ENCODE peak calls at places on chromosomes 16 and 17, in eight cellular contexts. One of them, this sample, is unnamed.

GRCh38 chr16:28168991-28169554 is 42.7 kb downstream of the XPO6 start:
- DNase-seq in mucosa of gallbladder: no peak
- DNase-seq in CD4-positive, CD25-positive, alpha-beta regulatory T cell: peak
- DNase-seq in naive thymus-derived CD4-positive, alpha-beta T cell: no peak
- DNase-seq in activated CD4-positive, alpha-beta T cell treated with anti-CD3 and anti-CD28 coated beads, Interleukin-2, amount 50 U/mL, for 24 hours: peak
- DNase-seq in tibial nerve: no peak
- DNase-seq in HuH-7.5: no peak
- DNase-seq in cardiac fibroblast: no peak
- DNase-seq in this sample: no peak

GRCh38 chr16:50234771-50235556 is 31.4 kb upstream of the ADCY7 start:
- DNase-seq in mucosa of gallbladder: no peak
- DNase-seq in CD4-positive, CD25-positive, alpha-beta regulatory T cell: no peak
- DNase-seq in naive thymus-derived CD4-positive, alpha-beta T cell: no peak
- DNase-seq in activated CD4-positive, alpha-beta T cell treated with anti-CD3 and anti-CD28 coated beads, Interleukin-2, amount 50 U/mL, for 24 hours: no peak
- DNase-seq in tibial nerve: no peak
- DNase-seq in HuH-7.5: no peak
- DNase-seq in cardiac fibroblast: peak
- DNase-seq in this sample: no peak

GRCh38 chr17:80565347-80566053 is 20.9 kb downstream of the RPTOR start:
- DNase-seq in mucosa of gallbladder: no peak
- DNase-seq in CD4-positive, CD25-positive, alpha-beta regulatory T cell: no peak
- DNase-seq in naive thymus-derived CD4-positive, alpha-beta T cell: no peak
- DNase-seq in activated CD4-positive, alpha-beta T cell treated with anti-CD3 and anti-CD28 coated beads, Interleukin-2, amount 50 U/mL, for 24 hours: no peak
- DNase-seq in tibial nerve: no peak
- DNase-seq in HuH-7.5: no peak
- DNase-seq in cardiac fibroblast: no peak
- DNase-seq in this sample: peak

GRCh38 chr17:32276217-32276616 is 10.6 kb downstream of the RHBDL3 start:
- DNase-seq in mucosa of gallbladder: no peak
- DNase-seq in CD4-positive, CD25-positive, alpha-beta regulatory T cell: no peak
- DNase-seq in naive thymus-derived CD4-positive, alpha-beta T cell: no peak
- DNase-seq in activated CD4-positive, alpha-beta T cell treated with anti-CD3 and anti-CD28 coated beads, Interleukin-2, amount 50 U/mL, for 24 hours: no peak
- DNase-seq in tibial nerve: no peak
- DNase-seq in HuH-7.5: no peak
- DNase-seq in cardiac fibroblast: no peak
- DNase-seq in this sample: no peak

GRCh38 chr17:1159781-1160180 is 20.0 kb downstream of the ABR start:
- DNase-seq in mucosa of gallbladder: no peak
- DNase-seq in CD4-positive, CD25-positive, alpha-beta regulatory T cell: no peak
- DNase-seq in naive thymus-derived CD4-positive, alpha-beta T cell: no peak
- DNase-seq in activated CD4-positive, alpha-beta T cell treated with anti-CD3 and anti-CD28 coated beads, Interleukin-2, amount 50 U/mL, for 24 hours: no peak
- DNase-seq in tibial nerve: no peak
- DNase-seq in HuH-7.5: no peak
- DNase-seq in cardiac fibroblast: no peak
- DNase-seq in this sample: no peak

GRCh38 chr16:58345574-58346354 is 46.5 kb upstream of the GINS3 start:
- DNase-seq in mucosa of gallbladder: no peak
- DNase-seq in CD4-positive, CD25-positive, alpha-beta regulatory T cell: no peak
- DNase-seq in naive thymus-derived CD4-positive, alpha-beta T cell: no peak
- DNase-seq in activated CD4-positive, alpha-beta T cell treated with anti-CD3 and anti-CD28 coated beads, Interleukin-2, amount 50 U/mL, for 24 hours: no peak
- DNase-seq in tibial nerve: no peak
- DNase-seq in HuH-7.5: no peak
- DNase-seq in cardiac fibroblast: peak
- DNase-seq in this sample: no peak

GRCh38 chr16:58378401-58378800 is 13.9 kb upstream of the GINS3 start:
- DNase-seq in mucosa of gallbladder: no peak
- DNase-seq in CD4-positive, CD25-positive, alpha-beta regulatory T cell: no peak
- DNase-seq in naive thymus-derived CD4-positive, alpha-beta T cell: no peak
- DNase-seq in activated CD4-positive, alpha-beta T cell treated with anti-CD3 and anti-CD28 coated beads, Interleukin-2, amount 50 U/mL, for 24 hours: no peak
- DNase-seq in tibial nerve: no peak
- DNase-seq in HuH-7.5: no peak
- DNase-seq in cardiac fibroblast: peak
- DNase-seq in this sample: no peak

GRCh38 chr17:15501282-15501681 is 33.9 kb upstream of the CDRT4 start:
- DNase-seq in mucosa of gallbladder: no peak
- DNase-seq in CD4-positive, CD25-positive, alpha-beta regulatory T cell: no peak
- DNase-seq in naive thymus-derived CD4-positive, alpha-beta T cell: no peak
- DNase-seq in activated CD4-positive, alpha-beta T cell treated with anti-CD3 and anti-CD28 coated beads, Interleukin-2, amount 50 U/mL, for 24 hours: no peak
- DNase-seq in tibial nerve: no peak
- DNase-seq in HuH-7.5: no peak
- DNase-seq in cardiac fibroblast: peak
- DNase-seq in this sample: no peak

GRCh38 chr16:31010539-31010938 is at the start of gene STX1B:
- DNase-seq in mucosa of gallbladder: no peak
- DNase-seq in CD4-positive, CD25-positive, alpha-beta regulatory T cell: peak
- DNase-seq in naive thymus-derived CD4-positive, alpha-beta T cell: peak
- DNase-seq in activated CD4-positive, alpha-beta T cell treated with anti-CD3 and anti-CD28 coated beads, Interleukin-2, amount 50 U/mL, for 24 hours: peak
- DNase-seq in tibial nerve: no peak
- DNase-seq in HuH-7.5: no peak
- DNase-seq in cardiac fibroblast: no peak
- DNase-seq in this sample: no peak

GRCh38 chr17:78935419-78936323 is 10.5 kb upstream of the TIMP2 start:
- DNase-seq in mucosa of gallbladder: peak
- DNase-seq in CD4-positive, CD25-positive, alpha-beta regulatory T cell: no peak
- DNase-seq in naive thymus-derived CD4-positive, alpha-beta T cell: no peak
- DNase-seq in activated CD4-positive, alpha-beta T cell treated with anti-CD3 and anti-CD28 coated beads, Interleukin-2, amount 50 U/mL, for 24 hours: no peak
- DNase-seq in tibial nerve: peak
- DNase-seq in HuH-7.5: no peak
- DNase-seq in cardiac fibroblast: peak
- DNase-seq in this sample: peak

GRCh38 chr16:75252946-75253911 is 1.8 kb upstream of the BCAR1 start:
- DNase-seq in mucosa of gallbladder: no peak
- DNase-seq in CD4-positive, CD25-positive, alpha-beta regulatory T cell: no peak
- DNase-seq in naive thymus-derived CD4-positive, alpha-beta T cell: no peak
- DNase-seq in activated CD4-positive, alpha-beta T cell treated with anti-CD3 and anti-CD28 coated beads, Interleukin-2, amount 50 U/mL, for 24 hours: no peak
- DNase-seq in tibial nerve: no peak
- DNase-seq in HuH-7.5: no peak
- DNase-seq in cardiac fibroblast: peak
- DNase-seq in this sample: no peak

GRCh38 chr16:70665806-70666735 is 19.7 kb downstream of the IL34 start:
- DNase-seq in mucosa of gallbladder: no peak
- DNase-seq in CD4-positive, CD25-positive, alpha-beta regulatory T cell: no peak
- DNase-seq in naive thymus-derived CD4-positive, alpha-beta T cell: no peak
- DNase-seq in activated CD4-positive, alpha-beta T cell treated with anti-CD3 and anti-CD28 coated beads, Interleukin-2, amount 50 U/mL, for 24 hours: no peak
- DNase-seq in tibial nerve: no peak
- DNase-seq in HuH-7.5: no peak
- DNase-seq in cardiac fibroblast: no peak
- DNase-seq in this sample: no peak

GRCh38 chr16:68061396-68061795 is 23.8 kb upstream of the NFATC3 start:
- DNase-seq in mucosa of gallbladder: no peak
- DNase-seq in CD4-positive, CD25-positive, alpha-beta regulatory T cell: no peak
- DNase-seq in naive thymus-derived CD4-positive, alpha-beta T cell: no peak
- DNase-seq in activated CD4-positive, alpha-beta T cell treated with anti-CD3 and anti-CD28 coated beads, Interleukin-2, amount 50 U/mL, for 24 hours: no peak
- DNase-seq in tibial nerve: no peak
- DNase-seq in HuH-7.5: no peak
- DNase-seq in cardiac fibroblast: no peak
- DNase-seq in this sample: no peak

GRCh38 chr16:51636913-51637743 is 486.1 kb upstream of the SALL1 start:
- DNase-seq in mucosa of gallbladder: no peak
- DNase-seq in CD4-positive, CD25-positive, alpha-beta regulatory T cell: no peak
- DNase-seq in naive thymus-derived CD4-positive, alpha-beta T cell: no peak
- DNase-seq in activated CD4-positive, alpha-beta T cell treated with anti-CD3 and anti-CD28 coated beads, Interleukin-2, amount 50 U/mL, for 24 hours: no peak
- DNase-seq in tibial nerve: no peak
- DNase-seq in HuH-7.5: no peak
- DNase-seq in cardiac fibroblast: no peak
- DNase-seq in this sample: no peak

GRCh38 chr17:28748852-28749515 is 5.2 kb downstream of the TRAF4 start:
- DNase-seq in mucosa of gallbladder: no peak
- DNase-seq in CD4-positive, CD25-positive, alpha-beta regulatory T cell: no peak
- DNase-seq in naive thymus-derived CD4-positive, alpha-beta T cell: no peak
- DNase-seq in activated CD4-positive, alpha-beta T cell treated with anti-CD3 and anti-CD28 coated beads, Interleukin-2, amount 50 U/mL, for 24 hours: no peak
- DNase-seq in tibial nerve: no peak
- DNase-seq in HuH-7.5: no peak
- DNase-seq in cardiac fibroblast: no peak
- DNase-seq in this sample: no peak

GRCh38 chr16:85372627-85373372 is 240.3 kb upstream of the GSE1 start:
- DNase-seq in mucosa of gallbladder: no peak
- DNase-seq in CD4-positive, CD25-positive, alpha-beta regulatory T cell: no peak
- DNase-seq in naive thymus-derived CD4-positive, alpha-beta T cell: no peak
- DNase-seq in activated CD4-positive, alpha-beta T cell treated with anti-CD3 and anti-CD28 coated beads, Interleukin-2, amount 50 U/mL, for 24 hours: no peak
- DNase-seq in tibial nerve: no peak
- DNase-seq in HuH-7.5: no peak
- DNase-seq in cardiac fibroblast: peak
- DNase-seq in this sample: no peak

GRCh38 chr17:8766731-8767130 is 8.4 kb upstream of the SPDYE4 start:
- DNase-seq in mucosa of gallbladder: no peak
- DNase-seq in CD4-positive, CD25-positive, alpha-beta regulatory T cell: no peak
- DNase-seq in naive thymus-derived CD4-positive, alpha-beta T cell: no peak
- DNase-seq in activated CD4-positive, alpha-beta T cell treated with anti-CD3 and anti-CD28 coated beads, Interleukin-2, amount 50 U/mL, for 24 hours: no peak
- DNase-seq in tibial nerve: no peak
- DNase-seq in HuH-7.5: no peak
- DNase-seq in cardiac fibroblast: peak
- DNase-seq in this sample: no peak

GRCh38 chr17:48835971-48836370 is 5.1 kb downstream of the CALCOCO2 start:
- DNase-seq in mucosa of gallbladder: no peak
- DNase-seq in CD4-positive, CD25-positive, alpha-beta regulatory T cell: no peak
- DNase-seq in naive thymus-derived CD4-positive, alpha-beta T cell: no peak
- DNase-seq in activated CD4-positive, alpha-beta T cell treated with anti-CD3 and anti-CD28 coated beads, Interleukin-2, amount 50 U/mL, for 24 hours: no peak
- DNase-seq in tibial nerve: no peak
- DNase-seq in HuH-7.5: no peak
- DNase-seq in cardiac fibroblast: no peak
- DNase-seq in this sample: no peak

This sample was measured in lower leg skin.